ENCODE peak calls at places on chromosome 21, in seven cellular contexts. H, Q, S, Z, L, V and U are unnamed samples.
A peak's percentile ranks its signal among the peaks of the same experiment; 100 is the strongest.

GRCh38 chr21:36135391-36136094 is 664 bp downstream of the CBR3 start:
- DNase-seq in S (no peak), Q (peak; percentile 73), L (peak; percentile 49), V (peak; percentile 89), Z (peak; percentile 39), H (peak; percentile 35), U (peak; percentile 88)

GRCh38 chr21:31914472-31914871 is 41.7 kb downstream of the HUNK start:
- DNase-seq in S (no peak), L (no peak), Z (no peak), V (peak; percentile 63), H (no peak), Q (no peak), U (no peak)

GRCh38 chr21:37829043-37829442 is 87.2 kb downstream of the KCNJ6 start:
- DNase-seq in Z (no peak), L (no peak), V (no peak), S (no peak), Q (no peak), H (no peak), U (peak; percentile 0)

GRCh38 chr21:33238146-33238545 is 8.4 kb downstream of the IFNAR2 start:
- DNase-seq in L (no peak), V (no peak), Z (peak; percentile 71), Q (no peak), S (no peak), H (no peak), U (no peak)

GRCh38 chr21:15195104-15195503 is 130.3 kb upstream of the NRIP1 start:
- DNase-seq in L (no peak), H (no peak), Z (no peak), Q (no peak), V (no peak), S (no peak), U (no peak)

GRCh38 chr21:42373908-42374455 is 7.6 kb upstream of the TFF1 start:
- DNase-seq in S (no peak), H (no peak), Q (no peak), L (no peak), V (no peak), Z (no peak), U (no peak)

GRCh38 chr21:38171723-38172344 is 85.0 kb upstream of the KCNJ15 start:
- DNase-seq in V (peak; percentile 53), Q (no peak), H (no peak), Z (no peak), S (peak; percentile 69), L (no peak), U (no peak)

GRCh38 chr21:36097427-36098230 is 27.8 kb downstream of the CBR1 start:
- DNase-seq in L (no peak), S (no peak), V (no peak), H (no peak), Q (no peak), Z (peak; percentile 49), U (peak; percentile 89)

GRCh38 chr21:45224189-45224938 is 63.3 kb downstream of the POFUT2 start:
- DNase-seq in S (no peak), V (no peak), H (peak; percentile 44), Q (no peak), Z (no peak), L (peak; percentile 46), U (no peak)